ENCODE peak calls at places on chromosomes 13 and 19, in seven cellular contexts. Y is endothelial cell of umbilical vein; G is cardiac muscle cell; V is A549; I is mammary epithelial cell; O is ovary; E is CD8-positive, alpha-beta memory T cell. H is an unnamed sample. For H3K9me3 and H3K4me1, the result is how much of the 10 kb centered on the place peaks cover.

GRCh38 chr13:67554746-67555452 is 324.8 kb upstream of the PCDH9 start:
- DNase-seq in Y (no peak), G (no peak), V (no peak), I (no peak), O (no peak), E (no peak), H (no peak)

GRCh38 chr13:71864094-71864980 is 2.7 kb downstream of the DACH1 start:
- DNase-seq in Y (peak), G (peak), V (no peak), I (peak), O (no peak), E (no peak), H (peak)

GRCh38 chr13:113998781-113999617 is 25.1 kb upstream of the C13orf46 start:
- DNase-seq in Y (no peak), G (no peak), V (no peak), I (no peak), O (no peak), E (no peak), H (no peak)

GRCh38 chr13:30004204-30004603 is 153.8 kb upstream of the UBL3 start:
- DNase-seq in Y (no peak), G (no peak), V (peak), I (peak), O (no peak), E (no peak), H (no peak)

GRCh38 chr19:913080-913748 is at the start of gene R3HDM4:
- DNase-seq in Y (peak), G (peak), V (peak), I (peak), O (peak), E (peak), H (peak)

GRCh38 chr13:33275916-33276315 is 9.6 kb downstream of the STARD13 start:
- DNase-seq in Y (no peak), G (peak), V (no peak), I (no peak), O (no peak), E (no peak), H (no peak)

GRCh38 chr13:105410602-105411001 is 1124.9 kb downstream of the EFNB2 start:
- DNase-seq in Y (peak), G (peak), V (peak), I (peak), O (no peak), E (no peak), H (no peak)

GRCh38 chr13:85755123-85755522 is 44.1 kb downstream of the SLITRK6 start:
- DNase-seq in Y (no peak), G (peak), V (no peak), I (no peak), O (no peak), E (no peak), H (no peak)

GRCh38 chr13:102830646-102831045 is 15.2 kb upstream of the ERCC5 start:
- DNase-seq in Y (no peak), G (peak), V (no peak), I (no peak), O (no peak), E (no peak), H (no peak)

GRCh38 chr19:7729831-7730285 is 2.1 kb downstream of the CLEC4G start:
- DNase-seq in Y (no peak), G (no peak), V (no peak), I (no peak), O (no peak), E (no peak), H (no peak)

GRCh38 chr13:93309886-93310520 is 83.4 kb downstream of the GPC6 start:
- DNase-seq in Y (no peak), G (peak), V (peak), I (peak), O (no peak), E (no peak), H (no peak)

GRCh38 chr13:107370036-107370785 is 802.3 kb upstream of the ARGLU1 start:
- DNase-seq in Y (peak), G (peak), V (no peak), I (no peak), O (no peak), E (no peak), H (no peak)

GRCh38 chr19:17058236-17058635 is 17.0 kb downstream of the HAUS8 start:
- DNase-seq in Y (no peak), G (peak), V (no peak), I (peak), O (no peak), E (no peak), H (no peak)

GRCh38 chr19:39927524-39928356 is 6.7 kb downstream of the FCGBP start:
- DNase-seq in Y (no peak), G (no peak), V (no peak), I (no peak), O (no peak), E (no peak), H (no peak)

GRCh38 chr19:46753420-46754155 is 7.3 kb upstream of the STRN4 start:
- DNase-seq in Y (peak), G (peak), V (peak), I (peak), O (peak), E (peak), H (peak)

GRCh38 chr13:58583961-58584360 is 952.4 kb downstream of the PCDH17 start:
- DNase-seq in Y (no peak), G (no peak), V (no peak), I (no peak), O (no peak), E (no peak), H (no peak)

GRCh38 chr19:18007939-18008673 is at the start of gene ARRDC2:
- DNase-seq in Y (peak), G (peak), V (no peak), I (peak), O (peak), E (peak), H (peak)

GRCh38 chr19:15464394-15465385 is at the start of gene RASAL3:
- DNase-seq in Y (no peak), G (peak), V (no peak), I (no peak), O (no peak), E (peak), H (peak)

GRCh38 chr19:1270168-1270853 is 1.2 kb downstream of the CIRBP start:
- DNase-seq in Y (no peak), G (no peak), V (no peak), I (no peak), O (no peak), E (no peak), H (no peak)

GRCh38 chr13:112072531-112073244 is 5.7 kb downstream of the SOX1 start:
- DNase-seq in Y (no peak), G (no peak), V (no peak), I (no peak), O (no peak), E (no peak), H (no peak)

GRCh38 chr13:112069727-112070300 is 2.9 kb downstream of the SOX1 start:
- DNase-seq in Y (no peak), G (no peak), V (no peak), I (no peak), O (no peak), E (no peak), H (no peak)

GRCh38 chr13:112069063-112069726 is 2.2 kb downstream of the SOX1 start:
- DNase-seq in Y (no peak), G (no peak), V (no peak), I (no peak), O (no peak), E (no peak), H (no peak)

GRCh38 chr13:112071902-112072530 is 5.1 kb downstream of the SOX1 start:
- DNase-seq in Y (no peak), G (no peak), V (no peak), I (no peak), O (no peak), E (no peak), H (no peak)

DNA sequence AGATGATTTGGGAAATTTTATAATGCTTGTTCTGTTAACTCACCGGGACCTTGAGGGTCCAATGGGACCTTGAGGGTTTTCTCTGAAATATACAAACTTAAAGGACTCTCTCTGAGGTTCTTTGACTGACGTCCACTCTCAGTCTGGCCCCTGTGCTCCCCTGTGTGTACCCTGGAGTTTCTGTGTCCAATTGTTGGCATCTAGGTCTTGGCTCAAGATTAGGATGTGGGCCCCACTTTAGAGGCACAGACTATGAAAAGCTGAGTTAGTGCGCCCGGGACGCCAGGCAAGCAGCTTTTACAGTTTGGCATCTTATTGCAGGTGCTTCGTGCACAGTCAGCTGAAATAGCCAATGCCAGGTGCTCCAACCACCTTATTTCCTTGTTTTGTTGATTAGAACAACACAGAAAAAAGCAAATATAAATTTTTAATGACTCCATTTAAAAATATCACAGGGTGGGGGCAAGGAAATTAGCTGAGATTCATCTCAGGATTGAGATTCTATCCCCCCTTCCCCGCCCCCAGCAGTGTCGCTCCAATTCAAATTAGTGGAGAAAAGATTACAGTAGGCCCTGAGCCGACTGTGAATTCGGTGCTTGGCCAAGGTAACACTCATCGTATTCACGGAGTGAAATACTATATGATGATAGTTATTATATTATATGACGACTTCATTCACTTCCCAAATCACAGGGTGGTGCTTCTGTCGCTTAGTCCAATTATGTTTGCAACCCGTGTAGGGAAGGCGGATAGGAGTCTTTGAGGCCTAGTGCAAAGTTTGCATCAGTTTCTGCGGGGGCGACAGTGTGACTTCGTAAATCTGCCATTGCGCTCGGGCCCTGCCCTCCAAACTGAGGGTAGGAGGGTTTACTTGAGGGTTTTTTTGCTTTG is 4.3 kb downstream of the SOX1 start:
- DNase-seq in Y (no peak), G (no peak), V (no peak), I (no peak), O (no peak), E (no peak), H (no peak)
- H3K9me3 ChIP-seq in Y (under half), G (under half), V (under half), I (under half), O (under half), E (under half), H (under half)

DNA sequence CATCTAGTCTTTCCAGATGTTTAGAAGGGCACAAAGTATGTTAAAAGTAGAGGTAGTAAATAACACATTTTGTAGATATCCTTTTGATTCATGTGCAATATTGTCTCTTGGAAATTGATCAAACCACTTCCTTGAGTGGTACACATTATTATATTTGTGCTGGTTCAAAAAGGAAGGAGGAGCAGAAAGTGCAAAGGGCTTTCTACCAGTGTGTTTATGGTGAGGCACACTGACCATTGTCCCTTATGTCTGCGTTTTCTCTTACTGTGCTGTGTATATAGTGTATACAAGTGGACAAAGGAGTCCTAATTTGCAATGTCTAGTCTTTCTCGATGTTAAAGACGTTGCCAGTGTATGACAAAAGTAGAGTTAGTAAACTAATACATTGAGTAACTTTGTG is 41.4 kb upstream of the FLT1 start:
- DNase-seq in Y (no peak), G (no peak), V (no peak), I (no peak), O (no peak), E (no peak), H (no peak)
- H3K4me1 ChIP-seq in Y (under half), G (under half), V (under half), I (under half), O (under half), E (under half), H (under half)

GRCh38 chr19:13797870-13798269 is 2.6 kb downstream of the ZSWIM4 start:
- DNase-seq in Y (no peak), G (peak), V (peak), I (peak), O (no peak), E (no peak), H (no peak)
- H3K27ac ChIP-seq in Y (no peak), G (no peak), V (peak), I (peak), O (no peak), E (no peak), H (no peak)

DNA sequence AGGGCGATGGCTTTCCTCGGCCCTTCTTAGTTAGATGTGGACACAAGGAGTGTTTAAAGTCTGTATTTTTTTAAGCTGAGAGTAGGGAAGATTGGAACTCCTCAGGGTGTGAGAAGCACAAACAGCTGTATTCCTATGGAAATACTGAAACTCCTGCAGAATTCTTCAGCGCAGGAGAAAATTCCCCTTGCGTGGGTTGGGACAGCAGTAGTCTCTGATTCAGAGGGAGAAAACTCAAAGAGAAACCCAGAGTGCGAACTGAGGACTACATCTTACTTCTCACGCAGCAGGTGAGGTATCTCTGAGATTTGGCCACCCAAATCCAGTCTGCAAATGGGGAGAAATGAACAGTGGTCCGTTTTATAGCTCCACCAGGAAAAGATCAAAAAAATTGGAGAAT is 60.9 kb downstream of the FRY start:
- DNase-seq in Y (no peak), G (no peak), V (no peak), I (no peak), O (no peak), E (no peak), H (no peak)
- H3K9me3 ChIP-seq in Y (under half), G (under half), V (under half), I (under half), O (under half), E (under half), H (under half)

GRCh38 chr19:41198559-41198958 is 5.5 kb downstream of the CYP2S1 start:
- DNase-seq in Y (no peak), G (no peak), V (no peak), I (no peak), O (no peak), E (no peak), H (no peak)
- H3K4me1 ChIP-seq in Y (under half), G (under half), V (under half), I (under half), O (under half), E (under half), H (under half)

GRCh38 chr19:44777715-44778347 is at the start of gene CBLC:
- DNase-seq in Y (no peak), G (no peak), V (peak), I (peak), O (no peak), E (no peak), H (no peak)
- H3K27ac ChIP-seq in Y (no peak), G (no peak), V (no peak), I (peak), O (no peak), E (no peak), H (no peak)

DNA sequence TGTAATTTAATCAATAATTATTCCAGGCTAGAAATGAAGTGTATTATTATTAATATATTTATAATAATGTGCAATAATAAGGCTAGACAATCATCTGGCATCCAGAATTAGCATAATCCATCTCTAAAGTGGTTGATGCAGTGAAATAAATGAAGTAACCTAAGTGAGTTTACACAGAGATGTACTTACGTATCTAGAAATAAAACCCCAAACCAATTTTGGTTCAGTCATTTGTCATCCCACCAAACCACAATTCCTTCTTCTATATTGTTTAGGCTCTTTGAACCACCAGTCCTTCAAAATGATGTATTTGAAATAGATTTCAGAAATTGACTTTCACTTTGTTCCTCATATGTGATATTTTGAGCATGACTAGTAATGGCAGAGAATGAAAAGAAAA is 247.6 kb upstream of the MIR17HG start:
- DNase-seq in Y (no peak), G (no peak), V (no peak), I (no peak), O (no peak), E (no peak), H (no peak)
- H3K9me3 ChIP-seq in Y (under half), G (under half), V (under half), I (under half), O (under half), E (under half), H (under half)

H was measured in naive thymus-derived CD4-positive, alpha-beta T cell.